ENCODE peak calls at places on chromosome 14, in five cellular contexts. M is PC-3, A is GM06990, S is psoas muscle, P is GM12864. Q is an unnamed sample.

GRCh38 chr14:64717870-64718269 is 13.6 kb downstream of the PLEKHG3 start:
- DNase-seq in M (peak; percentile 82), A (no peak), S (peak; percentile 33), P (no peak), Q (peak; percentile 62)

GRCh38 chr14:60161176-60162107 is 3.8 kb downstream of the DHRS7 start:
- DNase-seq in M (peak; percentile 51), A (no peak), S (peak; percentile 64), P (no peak), Q (no peak)

GRCh38 chr14:26023967-26024366 is 573.9 kb downstream of the NOVA1 start:
- DNase-seq in M (no peak), A (no peak), S (no peak), P (no peak), Q (no peak)

GRCh38 chr14:90814806-90815566 is 1.2 kb downstream of the TTC7B start:
- DNase-seq in M (no peak), A (no peak), S (no peak), P (no peak), Q (peak; percentile 64)

GRCh38 chr14:90342327-90342726 is 10.6 kb upstream of the NRDE2 start:
- DNase-seq in M (no peak), A (no peak), S (no peak), P (no peak), Q (no peak)

GRCh38 chr14:55578511-55578910 is 1.5 kb upstream of the KTN1 start:
- DNase-seq in M (no peak), A (no peak), S (no peak), P (no peak), Q (no peak)

GRCh38 chr14:63383776-63384367 is 65.1 kb upstream of the GPHB5 start:
- DNase-seq in M (no peak), A (peak; percentile 13), S (no peak), P (peak; percentile 18), Q (no peak)

GRCh38 chr14:89625988-89626806 is 209.2 kb upstream of the FOXN3 start:
- DNase-seq in M (no peak), A (no peak), S (no peak), P (no peak), Q (no peak)

GRCh38 chr14:91934554-91935285 is 12.8 kb downstream of the FBLN5 start:
- DNase-seq in M (no peak), A (no peak), S (no peak), P (no peak), Q (no peak)

GRCh38 chr14:34064349-34064748 is 113.5 kb upstream of the EGLN3 start:
- DNase-seq in M (no peak), A (no peak), S (peak; percentile 66), P (no peak), Q (no peak)

GRCh38 chr14:85175556-85175955 is 354.4 kb upstream of the FLRT2 start:
- DNase-seq in M (no peak), A (no peak), S (no peak), P (no peak), Q (no peak)

GRCh38 chr14:65251213-65251612 is 148.9 kb upstream of the MAX start:
- DNase-seq in M (peak; percentile 73), A (no peak), S (no peak), P (no peak), Q (no peak)

GRCh38 chr14:23614395-23614828 is 21.8 kb upstream of the DHRS2 start:
- DNase-seq in M (no peak), A (no peak), S (no peak), P (no peak), Q (no peak)

GRCh38 chr14:45082420-45082819 is 1.5 kb upstream of the PRPF39 start:
- DNase-seq in M (no peak), A (no peak), S (no peak), P (no peak), Q (no peak)

GRCh38 chr14:78029471-78030372 is 140.5 kb upstream of the NRXN3 start:
- DNase-seq in M (no peak), A (no peak), S (no peak), P (no peak), Q (no peak)
- TF ChIP-seq CTCF in M (peak; percentile 13), A (peak; percentile 2), S (no peak), P (no peak), Q (peak; percentile 17)

GRCh38 chr14:105092912-105093425 is 27.7 kb upstream of the GPR132 start:
- DNase-seq in M (peak; percentile 66), A (peak; percentile 73), S (peak; percentile 68), P (no peak), Q (no peak)

GRCh38 chr14:105090493-105091334 is 25.5 kb upstream of the GPR132 start:
- DNase-seq in M (peak; percentile 94), A (peak; percentile 80), S (peak; percentile 88), P (peak; percentile 44), Q (peak; percentile 35)

GRCh38 chr14:105091335-105092123 is 26.3 kb upstream of the GPR132 start:
- DNase-seq in M (peak; percentile 92), A (no peak), S (no peak), P (no peak), Q (peak; percentile 49)

GRCh38 chr14:105093426-105094192 is 28.4 kb upstream of the GPR132 start:
- DNase-seq in M (peak; percentile 80), A (peak; percentile 87), S (no peak), P (peak; percentile 40), Q (no peak)

GRCh38 chr14:105092124-105092911 is 27.1 kb upstream of the GPR132 start:
- DNase-seq in M (peak; percentile 38), A (no peak), S (no peak), P (no peak), Q (no peak)
- H3K4me3 ChIP-seq in M (peak overlapping the region; percentile 61), A (peak overlapping the region; percentile 56), S (peak overlapping the region; percentile 66), P (no peak overlapping the region), Q (peak overlapping the region; percentile 37)

GRCh38 chr14:100155881-100156645 is 3.4 kb downstream of the DEGS2 start:
- DNase-seq in M (peak; percentile 70), A (no peak), S (no peak), P (no peak), Q (peak; percentile 94)

GRCh38 chr14:100153560-100153959 is 5.9 kb downstream of the DEGS2 start:
- DNase-seq in M (no peak), A (no peak), S (no peak), P (no peak), Q (no peak)

GRCh38 chr14:100156776-100157175 is 2.7 kb downstream of the DEGS2 start:
- DNase-seq in M (no peak), A (no peak), S (no peak), P (no peak), Q (no peak)

GRCh38 chr14:100152091-100152490 is 7.4 kb downstream of the DEGS2 start:
- DNase-seq in M (no peak), A (no peak), S (no peak), P (no peak), Q (no peak)

GRCh38 chr14:100155049-100155621 is 4.3 kb downstream of the DEGS2 start:
- DNase-seq in M (peak; percentile 64), A (no peak), S (no peak), P (no peak), Q (peak; percentile 32)
- TF ChIP-seq CTCF in M (peak; percentile 83), A (peak; percentile 57), S (peak; percentile 31), P (peak; percentile 83), Q (peak; percentile 73)

GRCh38 chr14:106343636-106344035 is 817.3 kb downstream of the TMEM121 start:
- DNase-seq in M (no peak), A (no peak), S (no peak), P (no peak), Q (no peak)
- H3K4me3 ChIP-seq in M (no peak overlapping the region), A (no peak overlapping the region), S (no peak overlapping the region), P (no peak overlapping the region), Q (no peak overlapping the region)

DNA sequence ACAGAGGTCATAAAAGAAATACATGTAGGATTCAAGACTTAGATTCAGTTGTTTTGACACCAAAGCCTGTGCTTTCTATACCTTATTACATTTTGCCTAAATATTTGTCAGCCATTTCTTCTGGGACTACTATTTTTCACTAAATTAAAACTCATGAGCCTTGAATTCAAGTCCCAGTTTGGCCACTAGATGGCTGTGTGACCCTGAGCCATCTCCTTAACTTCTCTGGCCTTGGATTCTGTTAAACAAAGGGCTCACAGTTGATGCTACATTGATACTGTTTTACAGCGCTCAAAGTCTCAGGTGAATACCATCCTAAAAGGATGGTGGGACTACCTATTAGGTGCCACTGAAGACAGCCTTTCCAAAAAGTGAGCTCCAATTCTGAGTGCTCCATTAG is 39.6 kb upstream of the CCDC198 start:
- DNase-seq in M (peak; percentile 83), A (no peak), S (no peak), P (peak; percentile 1), Q (peak; percentile 41)
- TF ChIP-seq CTCF in M (peak; percentile 96), A (peak; percentile 57), S (peak; percentile 11), P (peak; percentile 66), Q (peak; percentile 71)

GRCh38 chr14:70811065-70811464 is 1.8 kb upstream of the MAP3K9 start:
- DNase-seq in M (peak; percentile 58), A (no peak), S (no peak), P (no peak), Q (no peak)
- H3K4me3 ChIP-seq in M (peak overlapping the region; percentile 83), A (no peak overlapping the region), S (no peak overlapping the region), P (no peak overlapping the region), Q (no peak overlapping the region)

DNA sequence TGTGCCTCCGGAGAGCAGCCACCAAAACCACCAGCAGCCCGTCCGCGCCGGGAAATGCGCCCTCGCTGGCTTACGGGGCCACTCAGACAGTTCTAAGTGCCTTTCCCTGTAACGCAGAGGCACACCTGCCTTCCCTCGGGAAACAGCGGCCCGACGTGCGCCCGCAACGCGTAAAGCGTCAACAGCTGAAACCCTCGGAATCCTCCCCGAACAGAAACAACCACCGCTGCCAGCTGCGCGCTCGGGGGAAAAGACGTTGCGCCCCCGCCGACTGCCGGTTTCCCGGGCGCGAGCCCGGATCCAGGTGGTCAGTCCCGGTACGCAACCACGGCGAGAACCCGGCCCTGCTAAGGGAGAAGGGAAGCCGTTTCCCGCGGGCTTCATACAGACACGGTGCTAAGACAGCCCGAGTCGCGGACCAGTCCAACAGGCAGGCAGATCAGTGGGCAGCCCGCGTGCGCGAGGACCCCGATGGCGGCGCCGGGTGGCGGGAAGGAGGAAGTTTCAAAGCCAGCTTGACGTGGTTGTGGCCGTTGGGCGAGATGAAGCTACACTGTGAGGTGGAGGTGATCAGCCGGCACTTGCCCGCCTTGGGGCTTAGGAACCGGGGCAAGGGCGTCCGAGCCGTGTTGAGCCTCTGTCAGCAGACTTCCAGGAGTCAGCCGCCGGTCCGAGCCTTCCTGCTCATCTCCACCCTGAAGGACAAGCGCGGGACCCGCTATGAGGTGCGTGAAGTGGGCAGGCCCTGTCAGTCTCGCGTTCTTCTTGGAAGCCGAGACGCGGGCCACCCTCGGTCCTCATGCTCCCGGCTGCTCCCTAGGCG is at the start of gene LRR1:
- DNase-seq in M (peak; percentile 79), A (peak; percentile 95), S (peak; percentile 86), P (no peak), Q (peak; percentile 62)
- TF ChIP-seq CTCF in M (no peak), A (no peak), S (no peak), P (no peak), Q (no peak)

DNA sequence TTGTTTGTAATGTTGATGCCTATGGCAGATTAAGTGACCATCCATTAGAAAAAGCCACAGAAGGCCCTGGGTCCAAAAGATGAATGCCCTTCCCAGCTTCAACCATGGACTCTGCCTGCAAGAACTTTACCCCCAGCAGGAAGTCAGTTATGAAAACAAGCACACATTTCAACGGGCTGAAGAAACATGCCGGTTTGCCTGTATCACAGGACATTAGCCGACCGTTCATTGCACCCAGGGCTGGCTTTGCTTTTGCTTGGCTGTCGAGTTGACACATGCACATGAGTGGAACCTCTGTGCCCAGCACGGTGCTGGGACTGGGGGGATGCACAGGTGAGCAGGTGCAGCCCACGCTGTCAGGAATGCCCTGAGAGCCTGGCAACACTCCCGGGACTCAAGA is 1087.0 kb downstream of the BCL11B start:
- DNase-seq in M (no peak), A (no peak), S (no peak), P (no peak), Q (no peak)
- H3K4me3 ChIP-seq in M (no peak overlapping the region), A (no peak overlapping the region), S (no peak overlapping the region), P (no peak overlapping the region), Q (no peak overlapping the region)